ENCODE peak calls at places on chromosomes 7 and 10, in nine cellular contexts. L is BJ; T is naive thymus-derived CD4-positive, alpha-beta T cell; Z is lower leg skin; O is NB4; I is GM23338; V is fibroblast of mammary gland; J is sigmoid colon; U is heart right ventricle. Q is an unnamed sample.

GRCh38 chr10:17100586-17100985 is 29.0 kb downstream of the CUBN start:
- DNase-seq in L (no peak), T (no peak), Z (no peak), O (no peak), I (no peak), V (peak; percentile 70), J (no peak), U (no peak), Q (peak; percentile 23)

GRCh38 chr7:78543976-78544375 is 745.4 kb downstream of the PHTF2 start:
- DNase-seq in L (no peak), T (no peak), Z (no peak), O (no peak), I (no peak), V (peak; percentile 2), J (no peak), U (no peak), Q (no peak)

GRCh38 chr10:133453516-133454203 is at the start of gene SCART1:
- DNase-seq in L (no peak), T (no peak), Z (peak; percentile 81), O (peak; percentile 78), I (no peak), V (no peak), J (no peak), U (no peak), Q (no peak)

GRCh38 chr10:92931597-92931996 is 83.3 kb downstream of the EXOC6 start:
- DNase-seq in L (no peak), T (no peak), Z (no peak), O (no peak), I (no peak), V (no peak), J (no peak), U (no peak), Q (no peak)

GRCh38 chr7:67716729-67717128 is 720.1 kb downstream of the TYW1 start:
- DNase-seq in L (no peak), T (no peak), Z (no peak), O (peak; percentile 39), I (no peak), V (no peak), J (no peak), U (no peak), Q (no peak)

GRCh38 chr10:78756604-78757442 is 311.9 kb upstream of the ZMIZ1 start:
- DNase-seq in L (peak; percentile 92), T (no peak), Z (peak; percentile 96), O (peak; percentile 99), I (no peak), V (peak; percentile 97), J (peak; percentile 95), U (peak; percentile 59), Q (peak; percentile 98)

GRCh38 chr7:27185708-27186449 is 847 bp upstream of the HOXA11 start:
- DNase-seq in L (no peak), T (no peak), Z (peak; percentile 86), O (peak; percentile 46), I (no peak), V (no peak), J (peak; percentile 74), U (no peak), Q (no peak)

GRCh38 chr10:130189466-130190064 is 53.4 kb downstream of the GLRX3 start:
- DNase-seq in L (no peak), T (no peak), Z (peak; percentile 87), O (no peak), I (no peak), V (no peak), J (no peak), U (peak; percentile 36), Q (no peak)

GRCh38 chr7:37901890-37902524 is 14.6 kb downstream of the SFRP4 start:
- DNase-seq in L (no peak), T (no peak), Z (no peak), O (no peak), I (no peak), V (peak; percentile 47), J (no peak), U (no peak), Q (peak; percentile 65)

GRCh38 chr7:1318661-1319060 is 86.0 kb downstream of the UNCX start:
- DNase-seq in L (no peak), T (peak; percentile 7), Z (no peak), O (no peak), I (no peak), V (no peak), J (peak; percentile 54), U (no peak), Q (no peak)

GRCh38 chr7:99123571-99124033 is 20.3 kb downstream of the SMURF1 start:
- DNase-seq in L (no peak), T (no peak), Z (peak; percentile 87), O (peak; percentile 73), I (no peak), V (peak; percentile 65), J (no peak), U (no peak), Q (peak; percentile 55)

GRCh38 chr7:80047032-80047431 is 87.6 kb upstream of the GNAI1 start:
- DNase-seq in L (no peak), T (no peak), Z (no peak), O (no peak), I (no peak), V (no peak), J (no peak), U (no peak), Q (no peak)

GRCh38 chr10:110758898-110759297 is 112.8 kb upstream of the PDCD4 start:
- DNase-seq in L (no peak), T (no peak), Z (no peak), O (no peak), I (peak; percentile 15), V (peak; percentile 44), J (no peak), U (no peak), Q (peak; percentile 15)

GRCh38 chr10:116001266-116001857 is 271.6 kb downstream of the GFRA1 start:
- DNase-seq in L (no peak), T (no peak), Z (no peak), O (no peak), I (no peak), V (no peak), J (no peak), U (peak; percentile 17), Q (no peak)

GRCh38 chr7:66804001-66804400 is 63.5 kb downstream of the RABGEF1 start:
- DNase-seq in L (no peak), T (no peak), Z (no peak), O (no peak), I (no peak), V (peak; percentile 8), J (no peak), U (no peak), Q (no peak)

GRCh38 chr10:61263561-61263960 is 189.6 kb downstream of the TMEM26 start:
- DNase-seq in L (no peak), T (no peak), Z (no peak), O (no peak), I (no peak), V (no peak), J (no peak), U (no peak), Q (peak; percentile 4)

GRCh38 chr10:24344695-24345473 is 135.9 kb downstream of the KIAA1217 start:
- DNase-seq in L (no peak), T (no peak), Z (no peak), O (no peak), I (no peak), V (no peak), J (no peak), U (no peak), Q (no peak)

GRCh38 chr10:99993994-99994689 is 15.6 kb downstream of the DNMBP start:
- DNase-seq in L (no peak), T (peak; percentile 72), Z (peak; percentile 90), O (peak; percentile 91), I (peak; percentile 28), V (peak; percentile 99), J (peak; percentile 85), U (no peak), Q (peak; percentile 86)

GRCh38 chr7:22320416-22320815 is 36.5 kb downstream of the RAPGEF5 start:
- DNase-seq in L (no peak), T (no peak), Z (no peak), O (no peak), I (no peak), V (no peak), J (no peak), U (no peak), Q (no peak)

GRCh38 chr10:49082767-49083166 is 32.6 kb downstream of the VSTM4 start:
- DNase-seq in L (no peak), T (no peak), Z (peak; percentile 83), O (no peak), I (no peak), V (no peak), J (no peak), U (no peak), Q (no peak)

DNA sequence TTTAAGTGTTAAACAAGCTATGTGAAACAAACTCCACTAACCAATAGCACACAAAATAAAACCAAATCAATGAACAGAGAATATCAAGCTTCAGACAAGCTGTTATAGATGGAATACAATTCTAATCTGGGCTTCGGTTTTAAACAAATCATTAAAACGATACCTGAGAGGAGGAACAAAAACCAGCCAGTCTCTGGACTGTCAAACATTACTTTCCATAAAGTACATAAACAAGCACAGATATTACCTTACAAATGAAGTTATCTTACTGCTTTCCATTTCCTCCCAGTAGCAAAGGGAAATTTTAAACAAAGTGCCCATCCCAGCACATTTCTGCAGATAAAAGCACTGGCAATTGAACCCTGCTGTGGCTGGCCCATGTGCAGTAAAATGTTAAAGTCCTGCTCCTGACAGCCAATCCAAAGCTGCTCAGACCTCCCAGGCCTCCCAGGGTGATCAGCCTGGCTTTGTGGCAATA is 128.0 kb downstream of the NRCAM start:
- DNase-seq in L (no peak), T (no peak), Z (no peak), O (no peak), I (peak; percentile 50), V (no peak), J (no peak), U (no peak), Q (no peak)
- H3K4me3 ChIP-seq in L (no peak overlapping the region), T (no peak overlapping the region), Z (no peak overlapping the region), O (no peak overlapping the region), I (no peak overlapping the region), V (no peak overlapping the region), J (no peak overlapping the region), U (no peak overlapping the region), Q (no peak overlapping the region)

GRCh38 chr7:151410405-151411390 is 860 bp upstream of the WDR86 start:
- DNase-seq in L (no peak), T (no peak), Z (no peak), O (no peak), I (peak; percentile 86), V (no peak), J (peak; percentile 71), U (no peak), Q (peak; percentile 27)
- H3K4me3 ChIP-seq in L (peak overlapping the region; percentile 16), T (peak overlapping the region; percentile 51), Z (peak overlapping the region; percentile 19), O (no peak overlapping the region), I (peak overlapping the region; percentile 92), V (peak overlapping the region; percentile 23), J (peak overlapping the region; percentile 51), U (peak overlapping the region; percentile 36), Q (peak overlapping the region; percentile 67)

GRCh38 chr7:2710256-2710655 is 22.3 kb downstream of the AMZ1 start:
- DNase-seq in L (no peak), T (no peak), Z (no peak), O (no peak), I (no peak), V (no peak), J (no peak), U (no peak), Q (no peak)
- H3K4me3 ChIP-seq in L (no peak overlapping the region), T (peak overlapping the region; percentile 37), Z (no peak overlapping the region), O (no peak overlapping the region), I (no peak overlapping the region), V (no peak overlapping the region), J (no peak overlapping the region), U (no peak overlapping the region), Q (peak overlapping the region; percentile 71)

DNA sequence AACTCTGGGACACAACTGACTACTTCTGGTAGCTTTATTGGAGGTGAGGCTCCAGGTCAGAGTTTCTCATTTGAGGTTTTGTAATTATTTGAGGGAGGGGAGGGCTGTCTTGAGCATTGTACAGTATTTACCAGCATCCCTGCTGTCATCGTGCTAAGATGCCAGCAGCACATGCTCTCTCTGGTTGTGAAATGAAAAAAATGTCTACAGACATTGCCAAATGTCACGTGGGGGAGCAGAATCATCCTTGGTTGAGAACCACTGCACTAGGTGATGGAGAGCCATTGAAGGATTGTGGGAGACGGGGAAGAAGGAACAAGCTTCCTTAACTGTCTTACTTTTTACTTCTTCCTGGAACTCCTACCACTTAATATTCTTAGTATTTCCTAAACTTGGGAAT is 5.0 kb downstream of the SEPTIN7 start:
- DNase-seq in L (no peak), T (no peak), Z (no peak), O (peak; percentile 58), I (no peak), V (peak; percentile 30), J (no peak), U (no peak), Q (peak; percentile 17)
- H3K4me3 ChIP-seq in L (no peak overlapping the region), T (no peak overlapping the region), Z (no peak overlapping the region), O (no peak overlapping the region), I (no peak overlapping the region), V (no peak overlapping the region), J (no peak overlapping the region), U (no peak overlapping the region), Q (no peak overlapping the region)

Q was measured in adipocyte.